ENCODE peak calls at places on chromosomes 13 and 19, in seven cellular contexts. T, W, F, X, A, L and C are unnamed samples.

GRCh38 chr13:111575719-111576118 is 255.3 kb downstream of the TEX29 start:
- DNase-seq in T (no peak), W (no peak), F (no peak), X (no peak), A (no peak), L (no peak), C (no peak)

GRCh38 chr19:4524808-4525562 is 6.7 kb upstream of the PLIN4 start:
- DNase-seq in T (no peak), W (peak; percentile 76), F (peak; percentile 47), X (no peak), A (peak; percentile 46), L (no peak), C (peak; percentile 46)

GRCh38 chr13:46759861-46760260 is 37.1 kb downstream of the ESD start:
- DNase-seq in T (no peak), W (no peak), F (no peak), X (no peak), A (no peak), L (no peak), C (no peak)

GRCh38 chr13:26538363-26539317 is 18.8 kb upstream of the WASF3 start:
- DNase-seq in T (no peak), W (no peak), F (no peak), X (no peak), A (no peak), L (no peak), C (no peak)

GRCh38 chr19:4305659-4306058 is 1.3 kb downstream of the FSD1 start:
- DNase-seq in T (no peak), W (no peak), F (no peak), X (no peak), A (no peak), L (no peak), C (no peak)

GRCh38 chr13:44578064-44578394 is 1.9 kb upstream of the TSC22D1 start:
- DNase-seq in T (no peak), W (no peak), F (no peak), X (no peak), A (no peak), L (no peak), C (no peak)

GRCh38 chr13:19782049-19782726 is 557 bp downstream of the PSPC1 start:
- DNase-seq in T (peak; percentile 73), W (peak; percentile 49), F (peak; percentile 65), X (peak; percentile 10), A (peak; percentile 44), L (peak; percentile 47), C (peak; percentile 38)

GRCh38 chr13:27971776-27972618 is 2.9 kb upstream of the CDX2 start:
- DNase-seq in T (no peak), W (no peak), F (no peak), X (no peak), A (no peak), L (no peak), C (no peak)

GRCh38 chr13:23339225-23339624 is 94.3 kb downstream of the SACS start:
- DNase-seq in T (no peak), W (no peak), F (no peak), X (no peak), A (no peak), L (no peak), C (no peak)

GRCh38 chr13:104286566-104287290 is 1220.5 kb upstream of the SLC10A2 start:
- DNase-seq in T (no peak), W (peak; percentile 46), F (no peak), X (no peak), A (no peak), L (no peak), C (no peak)

GRCh38 chr19:47663911-47664771 is 49.1 kb upstream of the EHD2 start:
- DNase-seq in T (no peak), W (no peak), F (peak; percentile 99), X (peak; percentile 69), A (no peak), L (peak; percentile 94), C (peak; percentile 97)

GRCh38 chr19:17079710-17080440 is 4.3 kb downstream of the MYO9B start:
- DNase-seq in T (peak; percentile 81), W (no peak), F (peak; percentile 100), X (peak; percentile 89), A (peak; percentile 37), L (peak; percentile 90), C (peak; percentile 99)